ENCODE peak calls at places on chromosomes 12 and 14, in four cellular contexts. R is H1, W is PC-9, H is neural progenitor cell. D is an unnamed sample.

GRCh38 chr12:15728118-15728598 is 61.0 kb downstream of the EPS8 start:
- DNase-seq in R (no peak), H (no peak), W (no peak), D (no peak)

GRCh38 chr12:131832393-131833231 is 4.4 kb downstream of the MMP17 start:
- DNase-seq in R (no peak), H (no peak), W (peak), D (no peak)

GRCh38 chr12:7989827-7990491 is 42.6 kb upstream of the FOXJ2 start:
- DNase-seq in R (no peak), H (no peak), W (peak), D (no peak)

GRCh38 chr12:11756022-11756421 is 106.5 kb downstream of the ETV6 start:
- DNase-seq in H (no peak), W (no peak), R (no peak), D (no peak)

GRCh38 chr12:38872181-38872580 is 33.2 kb downstream of the CPNE8 start:
- DNase-seq in W (no peak), H (no peak), R (no peak), D (no peak)

GRCh38 chr12:45615268-45615667 is 114.2 kb upstream of the ARID2 start:
- DNase-seq in W (peak), H (no peak), R (no peak), D (no peak)

GRCh38 chr12:110256780-110257431 is 24.1 kb upstream of the ATP2A2 start:
- DNase-seq in H (no peak), R (no peak), W (no peak), D (no peak)

GRCh38 chr12:51976376-51977160 is 25.1 kb downstream of the ACVR1B start:
- DNase-seq in R (no peak), W (no peak), H (no peak), D (no peak)

GRCh38 chr12:41286426-41286825 is 98.3 kb downstream of the PDZRN4 start:
- DNase-seq in W (no peak), R (no peak), H (no peak), D (no peak)

GRCh38 chr12:86429824-86430223 is 173.6 kb upstream of the MGAT4C start:
- DNase-seq in H (no peak), W (no peak), R (no peak), D (no peak)

GRCh38 chr12:124032265-124032886 is 59.4 kb downstream of the ZNF664 start:
- DNase-seq in R (no peak), H (peak), W (peak), D (no peak)

GRCh38 chr12:50033317-50033679 is 8.0 kb upstream of the RACGAP1 start:
- DNase-seq in R (no peak), H (no peak), W (no peak), D (no peak)

GRCh38 chr14:69694730-69695663 is 71.9 kb upstream of the SRSF5 start:
- DNase-seq in H (no peak), R (no peak), W (peak), D (no peak)

GRCh38 chr14:29741909-29742401 is 185.7 kb downstream of the PRKD1 start:
- DNase-seq in W (no peak), H (no peak), R (no peak), D (no peak)

GRCh38 chr12:118297284-118297683 is 75.4 kb downstream of the TAOK3 start:
- DNase-seq in H (no peak), W (no peak), R (no peak), D (no peak)

GRCh38 chr12:45914090-45914489 is 76.3 kb downstream of the SCAF11 start:
- DNase-seq in R (no peak), W (no peak), H (peak), D (no peak)

GRCh38 chr12:132950844-132951535 is 5.1 kb downstream of the ZNF605 start:
- DNase-seq in H (no peak), W (no peak), R (no peak), D (no peak)

GRCh38 chr14:63267171-63267570 is 51.6 kb downstream of the GPHB5 start:
- DNase-seq in H (no peak), R (no peak), W (no peak), D (no peak)

GRCh38 chr12:88562846-88563582 is 17.3 kb downstream of the KITLG start:
- DNase-seq in H (no peak), R (no peak), W (no peak), D (no peak)

GRCh38 chr12:3073438-3074255 is 3.5 kb upstream of the TSPAN9 start:
- DNase-seq in R (peak), W (peak), H (peak), D (peak)

GRCh38 chr12:75892779-75893408 is 138.7 kb downstream of the PHLDA1 start:
- DNase-seq in W (peak), R (no peak), H (no peak), D (no peak)
- H2AFZ ChIP-seq in W (peak), R (peak), H (no peak), D (peak)

GRCh38 chr14:20400965-20401593 is 12.2 kb downstream of the TEP1 start:
- DNase-seq in H (no peak), W (peak), R (no peak), D (peak)

GRCh38 chr14:20403521-20403920 is 9.8 kb downstream of the TEP1 start:
- DNase-seq in R (no peak), W (no peak), H (no peak), D (no peak)

DNA sequence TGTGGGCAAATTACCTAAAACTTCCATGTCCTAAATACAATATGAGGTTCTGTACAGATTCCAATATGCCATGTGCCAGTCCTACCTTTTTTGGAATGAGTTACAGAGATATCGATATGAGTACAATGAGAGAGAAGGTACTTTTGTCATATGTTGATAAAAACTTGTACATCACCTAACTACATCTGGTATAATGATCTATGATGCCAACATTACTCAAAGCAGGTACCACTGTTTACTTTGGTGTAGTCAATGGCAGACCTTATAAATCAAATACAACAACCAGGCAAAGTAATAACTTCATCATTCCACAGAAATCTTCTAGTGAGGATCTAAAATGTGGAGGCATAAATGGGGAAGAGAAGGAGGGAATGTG is 12.7 kb downstream of the TEP1 start:
- DNase-seq in W (no peak), H (no peak), R (no peak), D (no peak)
- H3K27ac ChIP-seq in W (peak), H (no peak), R (no peak), D (peak)

GRCh38 chr14:20421267-20421666 is 8.0 kb upstream of the TEP1 start:
- DNase-seq in H (no peak), R (no peak), W (no peak), D (no peak)

GRCh38 chr14:20419404-20419803 is 6.1 kb upstream of the TEP1 start:
- DNase-seq in W (no peak), H (no peak), R (no peak), D (no peak)

GRCh38 chr14:20415723-20416622 is 2.7 kb upstream of the TEP1 start:
- DNase-seq in W (no peak), H (peak), R (no peak), D (no peak)

GRCh38 chr14:20417250-20418186 is 4.2 kb upstream of the TEP1 start:
- DNase-seq in W (no peak), R (no peak), H (no peak), D (no peak)

GRCh38 chr14:20418501-20418909 is 5.2 kb upstream of the TEP1 start:
- DNase-seq in R (no peak), W (no peak), H (no peak), D (no peak)
- H2AFZ ChIP-seq in R (no peak), W (no peak), H (no peak), D (no peak)

GRCh38 chr14:59238242-59238641 is 49.8 kb downstream of the DAAM1 start:
- DNase-seq in H (no peak), W (no peak), R (no peak), D (no peak)
- H3K27ac ChIP-seq in H (no peak), W (no peak), R (no peak), D (no peak)

GRCh38 chr14:32709072-32709471 is 229.6 kb upstream of the NPAS3 start:
- DNase-seq in H (no peak), R (no peak), W (no peak), D (no peak)
- H2AFZ ChIP-seq in H (no peak), R (no peak), W (no peak), D (no peak)

GRCh38 chr14:24941719-24942118 is 108.2 kb downstream of the STXBP6 start:
- DNase-seq in H (no peak), R (no peak), W (peak), D (no peak)

GRCh38 chr14:24948261-24948847 is 101.6 kb downstream of the STXBP6 start:
- DNase-seq in H (peak), W (no peak), R (no peak), D (no peak)

GRCh38 chr14:24943024-24943423 is 106.9 kb downstream of the STXBP6 start:
- DNase-seq in H (peak), W (peak), R (peak), D (no peak)

GRCh38 chr14:24940213-24940783 is 109.6 kb downstream of the STXBP6 start:
- DNase-seq in R (no peak), W (no peak), H (no peak), D (no peak)

DNA sequence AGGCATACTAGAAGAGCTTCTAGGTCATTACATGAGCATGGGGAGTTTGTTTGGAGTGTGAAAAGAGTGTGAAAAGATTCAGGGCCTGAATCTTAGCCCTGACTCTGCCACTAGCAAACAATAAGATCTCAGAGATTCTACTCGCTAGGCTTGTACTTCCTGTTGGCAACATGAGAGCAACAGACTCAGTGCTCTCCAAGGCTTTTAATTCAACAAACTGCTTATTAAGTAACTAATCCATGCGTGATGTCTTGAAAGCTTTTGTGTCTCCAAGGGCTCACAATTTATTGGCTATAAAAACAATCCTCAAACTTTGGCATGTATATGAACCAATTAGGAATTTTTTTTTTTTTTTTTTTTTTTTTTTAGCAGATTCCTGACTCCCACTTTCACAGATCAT is 105.1 kb downstream of the STXBP6 start:
- DNase-seq in R (no peak), W (no peak), H (no peak), D (no peak)
- H3K27ac ChIP-seq in R (no peak), W (no peak), H (no peak), D (no peak)

GRCh38 chr12:712172-712863 is 40.1 kb upstream of the WNK1 start:
- DNase-seq in H (no peak), R (no peak), W (peak), D (no peak)
- H2AFZ ChIP-seq in H (peak), R (peak), W (peak), D (peak)

GRCh38 chr14:102608064-102608446 is 15.6 kb downstream of the RCOR1 start:
- DNase-seq in H (no peak), W (no peak), R (no peak), D (no peak)

GRCh38 chr14:102603293-102603907 is 11.0 kb downstream of the RCOR1 start:
- DNase-seq in W (no peak), H (no peak), R (no peak), D (no peak)

GRCh38 chr14:102605026-102605425 is 12.6 kb downstream of the RCOR1 start:
- DNase-seq in W (peak), H (no peak), R (no peak), D (no peak)

GRCh38 chr14:102604183-102604582 is 11.7 kb downstream of the RCOR1 start:
- DNase-seq in W (no peak), R (no peak), H (no peak), D (no peak)

DNA sequence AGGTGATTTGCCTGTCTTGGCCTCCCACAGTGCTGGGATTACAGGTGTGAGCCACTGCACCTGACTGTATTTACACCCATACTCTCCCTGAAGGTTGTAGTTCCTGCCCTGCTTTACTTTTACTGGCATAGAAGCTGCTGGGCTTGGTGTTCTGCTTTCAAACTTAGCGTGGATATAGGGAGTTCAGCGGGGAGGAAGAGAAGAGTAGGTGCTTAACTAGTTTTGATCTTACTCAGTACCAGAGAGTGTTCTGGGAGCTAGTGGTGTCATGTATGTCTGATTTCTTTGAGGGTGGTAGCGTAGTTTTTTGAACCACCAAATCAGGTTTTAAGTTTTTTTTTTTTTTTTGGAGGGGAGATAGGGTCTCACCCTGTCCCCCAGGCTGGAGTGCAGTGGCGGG is 13.8 kb downstream of the RCOR1 start:
- DNase-seq in H (no peak), W (no peak), R (no peak), D (no peak)
- H3K27ac ChIP-seq in H (no peak), W (no peak), R (no peak), D (no peak)

GRCh38 chr14:67725171-67725570 is 23.5 kb downstream of the RDH12 start:
- DNase-seq in H (no peak), R (no peak), W (no peak), D (no peak)

GRCh38 chr14:67733609-67734008 is 31.9 kb downstream of the RDH12 start:
- DNase-seq in H (peak), R (no peak), W (no peak), D (no peak)

GRCh38 chr14:67728258-67728657 is 26.6 kb downstream of the RDH12 start:
- DNase-seq in H (no peak), R (no peak), W (no peak), D (no peak)

GRCh38 chr14:67727361-67727760 is 25.7 kb downstream of the RDH12 start:
- DNase-seq in R (no peak), H (no peak), W (no peak), D (no peak)

GRCh38 chr14:67729072-67729561 is 27.4 kb downstream of the RDH12 start:
- DNase-seq in W (no peak), R (peak), H (peak), D (no peak)
- H2AFZ ChIP-seq in W (no peak), R (peak), H (peak), D (peak)

D was measured in keratinocyte.